ENCODE peak calls at places on chromosomes 11 and 22, in four cellular contexts. D is K562, I is thoracic aorta, G is GM12878. F is an unnamed sample.
A peak's percentile ranks its signal among the peaks of the same experiment; 100 is the strongest.

GRCh38 chr22:46044718-46045458 is 67.9 kb upstream of the WNT7B start:
- DNase-seq in D (no peak), I (no peak), G (no peak), F (no peak)

GRCh38 chr22:44365196-44365802 is 52.5 kb upstream of the SHISAL1 start:
- DNase-seq in D (no peak), I (no peak), G (no peak), F (peak; percentile 37)

GRCh38 chr11:78860720-78861422 is 286.2 kb upstream of the NARS2 start:
- DNase-seq in D (no peak), I (no peak), G (no peak), F (no peak)

GRCh38 chr11:76339217-76339616 is 41.7 kb downstream of the THAP12 start:
- DNase-seq in D (no peak), I (peak; percentile 13), G (no peak), F (no peak)

GRCh38 chr22:46596032-46596441 is 24.1 kb upstream of the GRAMD4 start:
- DNase-seq in D (no peak), I (no peak), G (no peak), F (no peak)

GRCh38 chr11:103619480-103619879 is 417.0 kb upstream of the DDI1 start:
- DNase-seq in D (no peak), I (no peak), G (no peak), F (no peak)

GRCh38 chr22:19291580-19292261 is at the start of gene CLTCL1:
- DNase-seq in D (peak; percentile 100), I (no peak), G (peak; percentile 21), F (peak; percentile 56)

GRCh38 chr22:46262449-46263207 is 515 bp downstream of the PKDREJ start:
- DNase-seq in D (no peak), I (no peak), G (no peak), F (no peak)

GRCh38 chr11:116643521-116643920 is 129.3 kb downstream of the BUD13 start:
- DNase-seq in D (no peak), I (no peak), G (no peak), F (no peak)

GRCh38 chr22:39242809-39243442 is 1.9 kb downstream of the PDGFB start:
- DNase-seq in D (no peak), I (no peak), G (no peak), F (peak; percentile 54)

GRCh38 chr11:25943031-25943430 is 388.9 kb upstream of the ANO3 start:
- DNase-seq in D (no peak), I (no peak), G (no peak), F (no peak)

GRCh38 chr11:72228229-72228843 is 3.8 kb downstream of the INPPL1 start:
- DNase-seq in D (no peak), I (no peak), G (no peak), F (no peak)
- H3K27ac ChIP-seq in D (no peak overlapping the region), I (no peak overlapping the region), G (no peak overlapping the region), F (no peak overlapping the region)

GRCh38 chr22:48678171-48679135 is 1149.2 kb downstream of the BRD1 start:
- DNase-seq in D (no peak), I (no peak), G (no peak), F (no peak)
- TF ChIP-seq CTCF in D (no peak), I (no peak), G (no peak), F (no peak)

GRCh38 chr11:65575568-65576231 is at the start of gene EHBP1L1:
- DNase-seq in D (peak; percentile 93), I (no peak), G (peak; percentile 70), F (no peak)

GRCh38 chr11:65576867-65577755 is 1.3 kb downstream of the EHBP1L1 start:
- DNase-seq in D (no peak), I (peak; percentile 62), G (no peak), F (peak; percentile 59)

GRCh38 chr11:65577756-65578109 is 1.9 kb downstream of the EHBP1L1 start:
- DNase-seq in D (no peak), I (no peak), G (no peak), F (no peak)

GRCh38 chr11:65574963-65575567 is 788 bp upstream of the EHBP1L1 start:
- DNase-seq in D (peak; percentile 88), I (no peak), G (no peak), F (peak; percentile 54)

DNA sequence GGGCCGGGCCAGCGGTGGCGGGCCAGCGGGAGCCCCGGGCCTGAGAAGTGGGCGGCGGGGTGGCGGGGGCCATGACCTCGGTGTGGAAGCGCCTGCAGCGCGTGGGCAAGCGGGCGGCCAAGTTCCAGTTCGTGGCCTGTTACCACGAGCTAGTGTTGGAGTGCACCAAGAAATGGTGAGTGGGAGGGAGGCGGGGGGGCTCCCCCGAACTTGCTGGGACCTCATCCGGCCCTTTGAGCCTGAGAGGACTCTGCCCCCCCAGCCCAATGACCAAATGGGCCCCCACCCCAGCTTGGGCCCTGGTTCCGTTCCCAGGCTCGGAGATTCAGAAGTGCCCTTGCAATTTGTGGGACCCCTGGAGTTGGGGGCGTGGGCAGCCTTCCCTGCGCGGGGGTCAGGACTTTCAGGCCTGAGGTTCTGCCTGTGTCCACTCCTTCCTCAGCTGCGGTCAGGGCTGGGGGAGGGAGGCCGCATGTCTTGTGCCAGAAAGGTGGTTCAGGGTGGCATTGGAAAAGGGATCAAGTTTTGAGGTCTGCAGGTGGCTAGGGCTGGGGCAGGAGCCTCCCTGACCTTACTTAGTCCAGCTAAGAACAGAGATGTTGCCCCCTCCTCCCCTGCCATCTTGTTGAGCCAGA is 496 bp downstream of the EHBP1L1 start:
- DNase-seq in D (peak; percentile 34), I (no peak), G (no peak), F (no peak)
- H3K27ac ChIP-seq in D (peak overlapping the region; percentile 84), I (peak overlapping the region; percentile 97), G (peak overlapping the region; percentile 96), F (peak overlapping the region; percentile 65)

GRCh38 chr11:131145806-131146205 is 224.6 kb upstream of the NTM start:
- DNase-seq in D (no peak), I (no peak), G (no peak), F (no peak)

GRCh38 chr11:131146817-131147490 is 223.5 kb upstream of the NTM start:
- DNase-seq in D (no peak), I (no peak), G (no peak), F (no peak)
- TF ChIP-seq CTCF in D (no peak), I (no peak), G (no peak), F (no peak)

GRCh38 chr11:1937616-1938342 is 9.4 kb upstream of the MRPL23 start:
- DNase-seq in D (no peak), I (no peak), G (no peak), F (no peak)
- H3K27ac ChIP-seq in D (no peak overlapping the region), I (no peak overlapping the region), G (no peak overlapping the region), F (no peak overlapping the region)

GRCh38 chr11:123526918-123527317 is 96.8 kb downstream of the GRAMD1B start:
- DNase-seq in D (no peak), I (no peak), G (no peak), F (no peak)
- TF ChIP-seq CTCF in D (no peak), I (no peak), G (no peak), F (no peak)

DNA sequence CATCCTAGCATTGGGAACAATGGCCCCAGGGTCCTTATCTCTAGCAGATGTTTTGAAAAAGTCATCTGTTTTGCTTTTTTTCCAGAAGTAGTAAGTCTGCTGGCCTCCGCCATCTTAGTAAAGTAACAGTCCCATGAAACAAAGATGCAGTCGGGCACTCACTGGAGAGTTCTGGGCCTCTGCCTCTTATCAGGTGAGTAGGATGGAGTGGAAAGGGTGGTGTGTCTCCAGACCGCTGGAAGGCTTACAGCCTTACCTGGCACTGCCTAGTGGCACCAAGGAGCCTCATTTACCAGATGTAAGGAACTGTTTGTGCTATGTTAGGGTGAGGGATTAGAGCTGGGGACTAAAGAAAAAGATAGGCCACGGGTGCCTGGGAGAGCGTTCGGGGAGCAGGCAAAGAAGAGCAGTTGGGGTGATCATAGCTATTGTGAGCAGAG is 299 bp downstream of the CD3E start:
- DNase-seq in D (no peak), I (no peak), G (no peak), F (no peak)
- H3K27ac ChIP-seq in D (no peak overlapping the region), I (no peak overlapping the region), G (no peak overlapping the region), F (no peak overlapping the region)

F was measured in foreskin keratinocyte.